ENCODE peak calls at places on chromosomes 13 and 19, in four cellular contexts. One of them, this sample, is unnamed.

GRCh38 chr19:5767949-5768348 is 16.6 kb downstream of the PRR22 start:
- DNase-seq in K562: no peak
- DNase-seq in GM12878: no peak
- DNase-seq in HepG2: peak
- DNase-seq in this sample: no peak

GRCh38 chr13:52846567-52847321 is 1.7 kb downstream of the PCDH8 start:
- DNase-seq in K562: no peak
- DNase-seq in GM12878: no peak
- DNase-seq in HepG2: no peak
- DNase-seq in this sample: peak

GRCh38 chr19:46503848-46504453 is 8.3 kb upstream of the PNMA8B start:
- DNase-seq in K562: no peak
- DNase-seq in GM12878: no peak
- DNase-seq in HepG2: no peak
- DNase-seq in this sample: no peak

GRCh38 chr13:113123226-113124150 is 889 bp downstream of the F10 start:
- DNase-seq in K562: peak
- DNase-seq in GM12878: no peak
- DNase-seq in HepG2: peak
- DNase-seq in this sample: peak

GRCh38 chr13:31424130-31424729 is 224.5 kb downstream of the B3GLCT start:
- DNase-seq in K562: peak
- DNase-seq in GM12878: peak
- DNase-seq in HepG2: peak
- DNase-seq in this sample: peak

GRCh38 chr13:46124531-46124966 is 19.7 kb upstream of the CPB2 start:
- DNase-seq in K562: no peak
- DNase-seq in GM12878: no peak
- DNase-seq in HepG2: no peak
- DNase-seq in this sample: no peak

GRCh38 chr19:42285546-42285945 is 16.4 kb upstream of the PRR19 start:
- DNase-seq in K562: no peak
- DNase-seq in GM12878: no peak
- DNase-seq in HepG2: no peak
- DNase-seq in this sample: no peak

GRCh38 chr19:53091413-53091812 is 11.8 kb downstream of the ZNF160 start:
- DNase-seq in K562: no peak
- DNase-seq in GM12878: no peak
- DNase-seq in HepG2: no peak
- DNase-seq in this sample: peak

GRCh38 chr19:13917888-13918406 is 11.9 kb downstream of the CC2D1A start:
- DNase-seq in K562: no peak
- DNase-seq in GM12878: no peak
- DNase-seq in HepG2: no peak
- DNase-seq in this sample: no peak

DNA sequence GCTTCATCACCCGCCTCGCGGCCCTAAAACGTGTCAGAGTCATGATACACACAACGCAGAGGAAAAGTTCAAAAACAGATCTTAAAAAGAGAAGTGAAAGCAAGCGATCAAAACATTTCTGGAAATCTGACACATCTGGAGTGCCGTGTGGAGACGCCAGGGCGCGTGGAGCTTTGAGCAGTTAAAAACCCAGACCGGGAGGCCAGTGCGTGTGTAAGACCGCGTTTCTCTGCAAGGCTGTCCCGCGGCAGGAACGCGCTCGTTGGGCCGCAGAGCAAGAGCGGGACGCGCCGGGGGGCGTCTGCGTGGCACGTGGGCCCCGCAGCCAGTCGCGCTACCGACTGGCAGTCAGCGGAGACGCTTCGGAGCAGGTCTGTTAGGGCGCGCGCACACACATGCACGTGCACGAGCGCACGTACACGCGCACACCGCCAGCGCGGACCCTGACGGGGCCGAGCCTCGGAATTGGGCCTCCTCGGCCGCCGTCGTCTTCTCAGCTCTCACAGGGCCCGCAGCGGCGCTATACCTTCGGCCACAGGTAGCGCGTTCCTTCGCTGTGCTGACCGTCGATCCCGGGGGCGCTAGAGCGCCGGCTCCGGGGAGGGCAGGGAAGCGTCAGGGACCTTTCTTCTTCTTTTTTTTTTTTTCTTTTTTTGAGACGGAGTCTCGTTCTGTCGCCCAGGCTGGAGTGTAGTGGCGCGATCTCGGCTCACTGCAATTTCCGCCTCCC is 35.8 kb downstream of the RNF6 start:
- DNase-seq in K562: peak
- DNase-seq in GM12878: peak
- DNase-seq in HepG2: peak
- DNase-seq in this sample: peak
- TF ChIP-seq CTCF in K562: peak
- TF ChIP-seq CTCF in GM12878: peak
- TF ChIP-seq CTCF in HepG2: peak
- TF ChIP-seq CTCF in this sample: peak

GRCh38 chr19:3065675-3066357 is 3.5 kb upstream of the TLE5 start:
- DNase-seq in K562: no peak
- DNase-seq in GM12878: peak
- DNase-seq in HepG2: peak
- DNase-seq in this sample: no peak
- TF ChIP-seq USF2 in K562: no peak
- TF ChIP-seq USF2 in GM12878: no peak
- TF ChIP-seq USF2 in HepG2: no peak
- TF ChIP-seq USF2 in this sample: no peak

GRCh38 chr13:103102482-103102881 is 36.3 kb upstream of the SLC10A2 start:
- DNase-seq in K562: no peak
- DNase-seq in GM12878: no peak
- DNase-seq in HepG2: no peak
- DNase-seq in this sample: no peak
- TF ChIP-seq TCF7 in K562: no peak
- TF ChIP-seq TCF7 in GM12878: no peak
- TF ChIP-seq TCF7 in HepG2: no peak
- TF ChIP-seq TCF7 in this sample: no peak

GRCh38 chr13:110705356-110705825 is 525 bp downstream of the CARS2 start:
- DNase-seq in K562: no peak
- DNase-seq in GM12878: no peak
- DNase-seq in HepG2: no peak
- DNase-seq in this sample: no peak

GRCh38 chr13:110702089-110702488 is 3.8 kb downstream of the CARS2 start:
- DNase-seq in K562: no peak
- DNase-seq in GM12878: no peak
- DNase-seq in HepG2: no peak
- DNase-seq in this sample: no peak

GRCh38 chr13:110706570-110707378 is 858 bp upstream of the CARS2 start:
- DNase-seq in K562: no peak
- DNase-seq in GM12878: no peak
- DNase-seq in HepG2: no peak
- DNase-seq in this sample: no peak

GRCh38 chr13:110702591-110703526 is 3.1 kb downstream of the CARS2 start:
- DNase-seq in K562: no peak
- DNase-seq in GM12878: no peak
- DNase-seq in HepG2: no peak
- DNase-seq in this sample: no peak

DNA sequence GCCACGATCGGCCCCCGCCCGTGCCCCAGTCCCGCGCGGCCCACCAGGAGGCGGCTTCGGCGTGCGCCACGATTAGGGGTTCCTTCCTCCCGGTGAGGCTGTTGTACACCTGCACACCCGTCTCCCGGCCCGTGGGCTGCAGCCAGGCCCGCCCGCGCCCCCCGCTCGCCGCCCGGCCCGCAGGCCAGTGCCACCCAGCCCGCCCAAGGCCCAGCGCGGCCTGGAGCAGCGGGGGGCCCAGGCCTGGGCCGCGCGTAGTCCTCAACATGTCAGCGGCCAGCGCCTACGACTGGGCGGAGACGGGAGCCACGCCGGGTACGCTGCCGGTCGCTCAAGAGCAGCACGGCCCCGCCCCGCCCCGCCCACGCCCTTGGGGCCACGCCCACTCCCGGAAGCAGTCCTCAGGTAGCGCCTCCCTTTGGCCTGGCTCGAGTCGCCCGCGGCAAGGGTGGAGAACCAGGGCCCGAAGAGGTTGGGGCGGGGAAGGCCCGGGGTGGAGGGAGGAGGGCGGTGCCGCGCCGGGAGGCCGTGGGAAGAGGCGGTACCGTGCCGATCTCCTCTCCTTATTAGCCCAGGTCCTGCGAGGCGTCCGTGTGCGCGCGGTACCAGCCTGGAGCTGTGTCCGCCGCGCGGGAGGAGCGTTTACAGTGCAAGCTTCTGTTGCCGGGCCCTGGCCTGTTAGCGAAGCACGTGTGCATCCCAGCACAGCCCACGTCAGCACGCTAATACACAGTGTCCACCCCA is at the start of gene CARS2:
- DNase-seq in K562: peak
- DNase-seq in GM12878: peak
- DNase-seq in HepG2: peak
- DNase-seq in this sample: peak
- TF ChIP-seq CTCF in K562: peak
- TF ChIP-seq CTCF in GM12878: peak
- TF ChIP-seq CTCF in HepG2: peak
- TF ChIP-seq CTCF in this sample: no peak

DNA sequence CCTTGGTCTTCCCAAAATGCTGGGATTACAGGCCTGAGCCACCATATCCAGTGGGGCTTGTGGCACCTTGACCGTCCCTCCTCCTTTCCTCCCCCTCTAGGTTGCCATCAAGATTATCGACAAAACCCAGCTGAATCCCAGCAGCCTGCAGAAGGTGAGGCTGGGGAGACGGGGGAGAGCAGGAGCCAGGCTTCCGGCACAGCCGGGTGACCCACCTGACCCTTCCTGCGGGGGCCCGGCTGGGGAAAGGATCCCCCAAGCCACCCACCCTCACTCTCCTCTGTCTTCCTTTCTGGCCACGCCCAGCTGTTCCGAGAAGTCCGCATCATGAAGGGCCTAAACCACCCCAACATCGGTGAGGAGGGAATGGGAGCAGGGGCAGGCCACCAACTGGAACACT is 11.9 kb downstream of the MARK4 start:
- DNase-seq in K562: peak
- DNase-seq in GM12878: no peak
- DNase-seq in HepG2: no peak
- DNase-seq in this sample: no peak
- TF ChIP-seq USF2 in K562: no peak
- TF ChIP-seq USF2 in GM12878: no peak
- TF ChIP-seq USF2 in HepG2: no peak
- TF ChIP-seq USF2 in this sample: no peak

GRCh38 chr13:24052547-24052981 is 108.0 kb upstream of the SPATA13 start:
- DNase-seq in K562: peak
- DNase-seq in GM12878: no peak
- DNase-seq in HepG2: no peak
- DNase-seq in this sample: no peak

GRCh38 chr13:24050292-24050711 is 110.2 kb upstream of the SPATA13 start:
- DNase-seq in K562: no peak
- DNase-seq in GM12878: no peak
- DNase-seq in HepG2: no peak
- DNase-seq in this sample: no peak

GRCh38 chr13:24053505-24054251 is 106.8 kb upstream of the SPATA13 start:
- DNase-seq in K562: peak
- DNase-seq in GM12878: peak
- DNase-seq in HepG2: peak
- DNase-seq in this sample: peak

GRCh38 chr13:24045456-24045996 is 115.0 kb upstream of the SPATA13 start:
- DNase-seq in K562: no peak
- DNase-seq in GM12878: no peak
- DNase-seq in HepG2: no peak
- DNase-seq in this sample: no peak

DNA sequence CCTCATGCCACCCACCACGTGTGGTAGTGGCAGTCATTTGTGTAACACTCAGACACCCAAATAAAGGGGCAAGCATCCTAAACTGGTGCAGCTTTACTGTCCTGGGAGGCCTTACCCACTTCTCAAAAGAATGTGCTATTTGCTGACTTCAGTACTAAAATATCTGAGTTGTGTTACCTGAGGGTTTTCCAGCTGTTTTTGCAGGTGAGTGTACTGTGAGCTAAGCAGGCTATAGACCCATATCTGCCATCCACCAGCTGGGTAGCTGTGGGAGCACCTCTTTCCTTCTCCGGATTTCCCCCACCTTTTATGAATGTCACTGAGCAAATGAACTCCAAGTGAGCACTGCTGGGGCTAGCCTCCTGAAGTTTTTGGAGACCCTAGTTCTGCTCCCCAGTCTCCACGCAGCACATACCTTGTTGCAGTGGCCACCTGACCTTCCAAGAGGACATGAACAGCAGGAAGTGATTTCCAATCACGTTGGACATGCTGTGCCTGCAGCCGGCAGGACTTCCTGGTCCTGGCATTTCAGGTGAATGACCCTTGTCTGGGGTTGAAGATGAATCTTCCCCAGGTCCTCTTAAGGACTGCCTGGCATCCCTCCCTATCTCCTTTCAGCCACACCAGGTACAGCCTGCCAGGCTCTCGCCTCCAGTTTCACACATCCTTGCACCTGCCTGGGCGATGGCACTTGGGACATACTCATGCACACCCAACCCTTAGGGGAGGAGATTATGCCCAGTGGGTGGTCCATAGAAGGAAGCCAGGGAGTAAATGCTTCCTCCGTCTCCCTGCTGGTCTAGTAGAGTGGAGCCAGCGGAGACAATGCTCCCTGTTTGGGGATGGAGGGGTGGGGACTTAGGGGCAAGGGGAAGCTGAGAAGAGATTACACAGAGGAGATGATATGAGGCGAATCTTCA is 109.5 kb upstream of the SPATA13 start:
- DNase-seq in K562: no peak
- DNase-seq in GM12878: no peak
- DNase-seq in HepG2: no peak
- DNase-seq in this sample: no peak
- TF ChIP-seq TCF7 in K562: no peak
- TF ChIP-seq TCF7 in GM12878: no peak
- TF ChIP-seq TCF7 in HepG2: no peak
- TF ChIP-seq TCF7 in this sample: no peak

This sample was measured in WTC11.